ENCODE peak calls at places on chromosome 22, in seven cellular contexts. Z is sigmoid colon, U is ovary, B is tibial nerve, Y is body of pancreas, L is transverse colon, P is suprapubic skin. R is an unnamed sample.

GRCh38 chr22:37244922-37245722 is 1.1 kb upstream of the RAC2 start:
- DNase-seq in Z (no peak), U (no peak), B (no peak), Y (no peak), L (peak; percentile 68), P (peak; percentile 72), R (no peak)

GRCh38 chr22:43185860-43186261 is 1.1 kb downstream of the TTLL12 start:
- DNase-seq in Z (peak; percentile 82), U (peak; percentile 83), B (no peak), Y (peak; percentile 86), L (peak; percentile 62), P (no peak), R (peak; percentile 61)

GRCh38 chr22:17264321-17265052 is 45.3 kb upstream of the ADA2 start:
- DNase-seq in Z (no peak), U (peak; percentile 36), B (no peak), Y (no peak), L (no peak), P (no peak), R (no peak)

GRCh38 chr22:27827586-27828213 is 26.1 kb upstream of the MN1 start:
- DNase-seq in Z (peak; percentile 89), U (peak; percentile 85), B (no peak), Y (no peak), L (no peak), P (no peak), R (no peak)

GRCh38 chr22:35411112-35411511 is 11.2 kb downstream of the MCM5 start:
- DNase-seq in Z (no peak), U (no peak), B (no peak), Y (no peak), L (peak; percentile 29), P (no peak), R (no peak)

GRCh38 chr22:25409240-25409639 is 155.2 kb upstream of the GRK3 start:
- DNase-seq in Z (no peak), U (no peak), B (no peak), Y (no peak), L (no peak), P (peak; percentile 41), R (peak; percentile 75)

GRCh38 chr22:38618258-38618657 is 37.9 kb downstream of the FAM227A start:
- DNase-seq in Z (no peak), U (no peak), B (no peak), Y (no peak), L (no peak), P (no peak), R (no peak)

GRCh38 chr22:19174106-19175025 is 4.2 kb downstream of the SLC25A1 start:
- DNase-seq in Z (peak; percentile 73), U (peak; percentile 56), B (peak; percentile 68), Y (peak; percentile 60), L (no peak), P (no peak), R (no peak)

GRCh38 chr22:17782158-17782557 is 7.9 kb upstream of the BID start:
- DNase-seq in Z (no peak), U (no peak), B (no peak), Y (no peak), L (no peak), P (no peak), R (no peak)

GRCh38 chr22:27783436-27784098 is 18.0 kb downstream of the MN1 start:
- DNase-seq in Z (no peak), U (no peak), B (no peak), Y (no peak), L (no peak), P (no peak), R (no peak)

GRCh38 chr22:28718044-28718443 is 23.6 kb downstream of the CHEK2 start:
- DNase-seq in Z (no peak), U (no peak), B (no peak), Y (no peak), L (no peak), P (no peak), R (no peak)

GRCh38 chr22:48800036-48800885 is 1027.4 kb downstream of the BRD1 start:
- DNase-seq in Z (no peak), U (no peak), B (no peak), Y (no peak), L (no peak), P (peak; percentile 75), R (peak; percentile 49)

GRCh38 chr22:35462558-35463230 is 62.8 kb downstream of the MCM5 start:
- DNase-seq in Z (no peak), U (no peak), B (no peak), Y (no peak), L (no peak), P (no peak), R (no peak)

GRCh38 chr22:23219787-23220484 is 39.6 kb downstream of the BCR start:
- DNase-seq in Z (no peak), U (peak; percentile 27), B (no peak), Y (no peak), L (peak; percentile 35), P (no peak), R (no peak)

GRCh38 chr22:23219317-23219716 is 39.0 kb downstream of the BCR start:
- DNase-seq in Z (no peak), U (peak; percentile 34), B (no peak), Y (no peak), L (no peak), P (no peak), R (no peak)

GRCh38 chr22:23217171-23218052 is 37.1 kb downstream of the BCR start:
- DNase-seq in Z (no peak), U (peak; percentile 50), B (no peak), Y (no peak), L (no peak), P (no peak), R (no peak)

GRCh38 chr22:23218053-23218866 is 38.0 kb downstream of the BCR start:
- DNase-seq in Z (no peak), U (peak; percentile 33), B (no peak), Y (peak; percentile 35), L (no peak), P (no peak), R (no peak)

GRCh38 chr22:23218867-23219251 is 38.5 kb downstream of the BCR start:
- DNase-seq in Z (no peak), U (peak; percentile 68), B (no peak), Y (peak; percentile 67), L (peak; percentile 54), P (no peak), R (no peak)
- TF ChIP-seq POLR2A in Z (no peak), U (no peak), B (no peak), Y (no peak), L (no peak), P (no peak), R (no peak)

DNA sequence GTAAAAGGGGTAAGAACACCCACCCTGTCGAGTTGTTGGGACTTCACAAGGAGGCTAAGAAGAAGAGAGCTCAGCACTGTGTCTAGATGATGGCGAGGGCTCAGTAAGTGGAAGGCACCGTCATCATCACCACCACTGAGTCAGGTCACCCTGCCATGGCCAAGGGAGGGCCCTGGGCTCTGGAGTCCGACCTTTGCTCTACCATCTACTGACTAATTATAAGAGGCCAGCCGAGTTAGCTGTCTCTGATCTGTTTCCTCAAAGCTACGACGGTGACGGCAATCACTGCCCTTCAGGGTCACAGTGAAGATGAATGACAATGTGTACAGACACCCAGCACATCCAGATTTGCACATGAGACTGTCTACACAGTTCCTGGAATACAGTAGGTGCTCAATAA is 29.3 kb downstream of the KIAA0930 start:
- DNase-seq in Z (no peak), U (no peak), B (no peak), Y (no peak), L (no peak), P (no peak), R (no peak)
- H3K4me3 ChIP-seq in Z (peak overlapping the region; percentile 40), U (no peak overlapping the region), B (no peak overlapping the region), Y (no peak overlapping the region), L (no peak overlapping the region), P (peak overlapping the region; percentile 45), R (no peak overlapping the region)

GRCh38 chr22:50276143-50276542 is 6.0 kb upstream of the MAPK11 start:
- DNase-seq in Z (peak; percentile 87), U (peak; percentile 72), B (no peak), Y (peak; percentile 59), L (peak; percentile 81), P (no peak), R (no peak)

GRCh38 chr22:50278461-50278860 is 8.3 kb upstream of the MAPK11 start:
- DNase-seq in Z (no peak), U (no peak), B (no peak), Y (no peak), L (no peak), P (no peak), R (no peak)

GRCh38 chr22:50274311-50274710 is 4.1 kb upstream of the MAPK11 start:
- DNase-seq in Z (no peak), U (peak; percentile 71), B (no peak), Y (peak; percentile 73), L (peak; percentile 66), P (no peak), R (no peak)

GRCh38 chr22:50277761-50278160 is 7.6 kb upstream of the MAPK11 start:
- DNase-seq in Z (no peak), U (no peak), B (no peak), Y (no peak), L (no peak), P (no peak), R (no peak)

GRCh38 chr22:50275181-50276055 is 5.2 kb upstream of the MAPK11 start:
- DNase-seq in Z (no peak), U (no peak), B (no peak), Y (no peak), L (no peak), P (no peak), R (no peak)
- TF ChIP-seq POLR2A in Z (no peak), U (no peak), B (no peak), Y (no peak), L (no peak), P (no peak), R (no peak)

GRCh38 chr22:41446639-41447434 is at the start of gene TOB2:
- DNase-seq in Z (peak; percentile 98), U (peak; percentile 96), B (peak; percentile 94), Y (peak; percentile 97), L (peak; percentile 97), P (peak; percentile 97), R (peak; percentile 93)

GRCh38 chr22:41447435-41448188 is 1.0 kb upstream of the TOB2 start:
- DNase-seq in Z (peak; percentile 89), U (peak; percentile 79), B (peak; percentile 54), Y (peak; percentile 77), L (peak; percentile 69), P (no peak), R (peak; percentile 94)

GRCh38 chr22:41446057-41446501 is 522 bp downstream of the TOB2 start:
- DNase-seq in Z (peak; percentile 76), U (peak; percentile 66), B (no peak), Y (peak; percentile 44), L (peak; percentile 39), P (no peak), R (peak; percentile 20)

GRCh38 chr22:41449321-41449720 is 2.7 kb upstream of the TOB2 start:
- DNase-seq in Z (no peak), U (peak; percentile 29), B (no peak), Y (no peak), L (no peak), P (no peak), R (no peak)

DNA sequence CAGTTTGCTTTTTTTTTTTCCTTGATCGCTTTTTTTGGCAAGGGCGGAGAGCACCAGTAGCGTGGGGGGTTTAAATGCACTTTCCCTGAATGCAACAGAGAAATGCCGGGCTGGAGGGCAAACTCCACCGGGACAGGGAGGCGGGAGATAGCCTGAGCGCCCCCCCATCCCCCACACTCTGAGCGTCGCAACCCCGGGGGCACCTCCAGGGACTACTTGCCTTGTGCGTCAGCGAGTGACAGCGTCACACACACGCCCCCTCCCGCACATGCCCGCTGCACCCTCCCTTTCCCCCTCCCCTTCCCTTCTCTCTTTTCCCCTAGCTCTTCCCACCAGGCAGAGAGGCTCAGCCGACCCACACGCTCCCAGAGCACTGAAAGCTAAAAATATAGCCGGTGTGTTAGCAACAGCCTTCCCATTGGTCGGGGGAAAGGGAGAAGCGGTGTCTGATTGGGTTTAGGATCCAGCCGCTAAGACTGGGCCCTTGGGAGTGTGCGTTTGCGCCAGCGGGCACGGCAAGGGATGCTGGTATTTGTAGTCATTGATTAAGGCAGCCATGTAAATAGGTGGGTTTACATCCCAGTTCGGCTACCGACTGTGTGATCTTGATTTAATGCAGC is 1.7 kb upstream of the TOB2 start:
- DNase-seq in Z (peak; percentile 99), U (peak; percentile 91), B (peak; percentile 89), Y (peak; percentile 97), L (peak; percentile 95), P (peak; percentile 97), R (peak; percentile 98)
- H3K4me3 ChIP-seq in Z (peak overlapping the region; percentile 99), U (peak overlapping the region; percentile 94), B (peak overlapping the region; percentile 89), Y (peak overlapping the region; percentile 75), L (peak overlapping the region; percentile 97), P (peak overlapping the region; percentile 90), R (peak overlapping the region; percentile 97)

R was measured in lower leg skin.